ENCODE peak calls at places on chromosomes 7 and 10, in six cellular contexts. B is adrenal gland; H is GM23248; M is CD8-positive, alpha-beta memory T cell; C is upper lobe of right lung; X is brain microvascular endothelial cell. K is an unnamed sample.

GRCh38 chr7:148588168-148588890 is 2.2 kb upstream of the C7orf33 start:
- DNase-seq in B (no peak), H (no peak), M (no peak), C (no peak), X (no peak), K (no peak)

GRCh38 chr7:31437466-31437865 is 76.4 kb upstream of the ITPRID1 start:
- DNase-seq in B (no peak), H (no peak), M (no peak), C (no peak), X (no peak), K (no peak)

GRCh38 chr7:135335628-135336139 is 102.0 kb downstream of the STRA8 start:
- DNase-seq in B (peak), H (peak), M (no peak), C (no peak), X (peak), K (no peak)

GRCh38 chr7:72020301-72020700 is 391.8 kb downstream of the CALN1 start:
- DNase-seq in B (no peak), H (no peak), M (no peak), C (no peak), X (no peak), K (no peak)

GRCh38 chr10:121322046-121322445 is 276.2 kb downstream of the FGFR2 start:
- DNase-seq in B (no peak), H (no peak), M (no peak), C (no peak), X (no peak), K (no peak)

GRCh38 chr7:71539615-71540014 is 407.7 kb downstream of the GALNT17 start:
- DNase-seq in B (no peak), H (no peak), M (no peak), C (no peak), X (no peak), K (no peak)

GRCh38 chr7:133253522-133253882 is 624 bp downstream of the EXOC4 start:
- DNase-seq in B (peak), H (peak), M (peak), C (no peak), X (no peak), K (no peak)

GRCh38 chr10:124493191-124493936 is 31.7 kb downstream of the LHPP start:
- DNase-seq in B (no peak), H (no peak), M (no peak), C (no peak), X (no peak), K (no peak)

GRCh38 chr7:128954830-128955797 is 17.4 kb downstream of the IRF5 start:
- DNase-seq in B (no peak), H (peak), M (no peak), C (no peak), X (peak), K (peak)

GRCh38 chr7:80412842-80413241 is 99.0 kb downstream of the GNAT3 start:
- DNase-seq in B (no peak), H (peak), M (no peak), C (no peak), X (no peak), K (no peak)

GRCh38 chr7:101782886-101783285 is 34.5 kb upstream of the CUX1 start:
- DNase-seq in B (no peak), H (no peak), M (no peak), C (no peak), X (no peak), K (no peak)

GRCh38 chr10:63929826-63930467 is 408.7 kb downstream of the REEP3 start:
- DNase-seq in B (no peak), H (no peak), M (no peak), C (no peak), X (no peak), K (no peak)

GRCh38 chr10:11516419-11516721 is 95.1 kb downstream of the USP6NL start:
- DNase-seq in B (no peak), H (no peak), M (no peak), C (no peak), X (no peak), K (no peak)

GRCh38 chr10:70847666-70848360 is 32.1 kb downstream of the SGPL1 start:
- DNase-seq in B (no peak), H (peak), M (no peak), C (no peak), X (no peak), K (no peak)

GRCh38 chr10:42111661-42112330 is 526.6 kb downstream of the ZNF33B start:
- DNase-seq in B (no peak), H (no peak), M (no peak), C (no peak), X (no peak), K (no peak)

GRCh38 chr10:116785867-116786266 is 43.5 kb upstream of the HSPA12A start:
- DNase-seq in B (no peak), H (no peak), M (no peak), C (no peak), X (no peak), K (no peak)

GRCh38 chr7:44196450-44196872 is 4.3 kb upstream of the YKT6 start:
- DNase-seq in B (peak), H (peak), M (no peak), C (peak), X (peak), K (no peak)

GRCh38 chr10:92800122-92800521 is 48.2 kb upstream of the EXOC6 start:
- DNase-seq in B (no peak), H (no peak), M (no peak), C (no peak), X (no peak), K (no peak)

GRCh38 chr7:95246935-95247370 is 77.4 kb downstream of the PON1 start:
- DNase-seq in B (peak), H (peak), M (peak), C (no peak), X (peak), K (peak)

GRCh38 chr7:143492799-143493568 is 15.3 kb downstream of the TAS2R41 start:
- DNase-seq in B (no peak), H (peak), M (no peak), C (no peak), X (no peak), K (no peak)

GRCh38 chr7:66668677-66669076 is 40.0 kb downstream of the KCTD7 start:
- DNase-seq in B (no peak), H (no peak), M (no peak), C (no peak), X (no peak), K (no peak)

GRCh38 chr10:94496646-94497045 is 48.9 kb upstream of the HELLS start:
- DNase-seq in B (peak), H (no peak), M (no peak), C (no peak), X (no peak), K (no peak)

GRCh38 chr10:132591166-132591971 is 53.8 kb downstream of the INPP5A start:
- DNase-seq in B (peak), H (peak), M (no peak), C (no peak), X (peak), K (no peak)

GRCh38 chr7:22713463-22713862 is 13.5 kb upstream of the IL6 start:
- DNase-seq in B (no peak), H (no peak), M (no peak), C (no peak), X (no peak), K (no peak)

GRCh38 chr10:58177362-58177947 is 90.2 kb downstream of the IPMK start:
- DNase-seq in B (no peak), H (peak), M (no peak), C (no peak), X (no peak), K (no peak)

GRCh38 chr10:132713421-132714095 is 72.4 kb downstream of the NKX6-2 start:
- DNase-seq in B (no peak), H (no peak), M (peak), C (no peak), X (no peak), K (no peak)

GRCh38 chr10:75402486-75403143 is 1.1 kb upstream of the ZNF503 start:
- DNase-seq in B (peak), H (peak), M (no peak), C (peak), X (no peak), K (no peak)

GRCh38 chr7:55363386-55364170 is 1.6 kb upstream of the LANCL2 start:
- DNase-seq in B (no peak), H (no peak), M (no peak), C (no peak), X (no peak), K (no peak)

GRCh38 chr7:55366461-55367138 is 1.5 kb downstream of the LANCL2 start:
- DNase-seq in B (no peak), H (peak), M (no peak), C (no peak), X (no peak), K (no peak)

GRCh38 chr7:55367283-55367840 is 2.2 kb downstream of the LANCL2 start:
- DNase-seq in B (no peak), H (no peak), M (no peak), C (no peak), X (no peak), K (no peak)

GRCh38 chr7:55365680-55366460 is 733 bp downstream of the LANCL2 start:
- DNase-seq in B (peak), H (peak), M (peak), C (peak), X (peak), K (peak)

GRCh38 chr7:55365103-55365679 is at the start of gene LANCL2:
- DNase-seq in B (peak), H (peak), M (no peak), C (no peak), X (no peak), K (no peak)
- H3K4me3 ChIP-seq in B (peak), H (peak), M (peak), C (peak), X (peak), K (peak)

GRCh38 chr7:137579913-137580640 is 236.5 kb upstream of the PTN start:
- DNase-seq in B (no peak), H (peak), M (no peak), C (no peak), X (peak), K (peak)

GRCh38 chr7:137590071-137590470 is 246.5 kb upstream of the PTN start:
- DNase-seq in B (no peak), H (no peak), M (no peak), C (no peak), X (no peak), K (no peak)

GRCh38 chr7:137590686-137591255 is 247.2 kb upstream of the PTN start:
- DNase-seq in B (no peak), H (no peak), M (no peak), C (no peak), X (no peak), K (no peak)

GRCh38 chr7:137583199-137583598 is 239.7 kb upstream of the PTN start:
- DNase-seq in B (no peak), H (no peak), M (no peak), C (no peak), X (no peak), K (no peak)

DNA sequence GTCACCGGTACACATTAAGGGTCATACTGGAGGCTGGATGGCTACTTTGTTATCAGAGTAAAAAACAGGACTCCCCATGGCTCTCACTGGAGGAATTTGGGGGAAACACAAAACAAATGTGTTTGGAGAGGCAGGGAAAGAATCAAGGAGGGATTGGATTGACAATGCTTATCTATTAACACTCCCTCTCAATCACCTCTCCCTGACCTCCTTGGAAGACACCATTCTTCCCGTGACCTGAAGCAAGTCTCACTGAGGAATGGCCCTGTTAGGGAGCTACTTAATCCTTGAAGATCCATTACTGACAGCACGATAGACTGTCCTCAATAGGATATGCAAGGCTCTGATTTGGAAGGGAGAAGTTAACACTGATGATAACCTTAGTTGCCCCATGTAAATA is 242.1 kb upstream of the PTN start:
- DNase-seq in B (no peak), H (no peak), M (no peak), C (no peak), X (no peak), K (no peak)
- H3K4me3 ChIP-seq in B (no peak), H (no peak), M (no peak), C (no peak), X (no peak), K (no peak)

DNA sequence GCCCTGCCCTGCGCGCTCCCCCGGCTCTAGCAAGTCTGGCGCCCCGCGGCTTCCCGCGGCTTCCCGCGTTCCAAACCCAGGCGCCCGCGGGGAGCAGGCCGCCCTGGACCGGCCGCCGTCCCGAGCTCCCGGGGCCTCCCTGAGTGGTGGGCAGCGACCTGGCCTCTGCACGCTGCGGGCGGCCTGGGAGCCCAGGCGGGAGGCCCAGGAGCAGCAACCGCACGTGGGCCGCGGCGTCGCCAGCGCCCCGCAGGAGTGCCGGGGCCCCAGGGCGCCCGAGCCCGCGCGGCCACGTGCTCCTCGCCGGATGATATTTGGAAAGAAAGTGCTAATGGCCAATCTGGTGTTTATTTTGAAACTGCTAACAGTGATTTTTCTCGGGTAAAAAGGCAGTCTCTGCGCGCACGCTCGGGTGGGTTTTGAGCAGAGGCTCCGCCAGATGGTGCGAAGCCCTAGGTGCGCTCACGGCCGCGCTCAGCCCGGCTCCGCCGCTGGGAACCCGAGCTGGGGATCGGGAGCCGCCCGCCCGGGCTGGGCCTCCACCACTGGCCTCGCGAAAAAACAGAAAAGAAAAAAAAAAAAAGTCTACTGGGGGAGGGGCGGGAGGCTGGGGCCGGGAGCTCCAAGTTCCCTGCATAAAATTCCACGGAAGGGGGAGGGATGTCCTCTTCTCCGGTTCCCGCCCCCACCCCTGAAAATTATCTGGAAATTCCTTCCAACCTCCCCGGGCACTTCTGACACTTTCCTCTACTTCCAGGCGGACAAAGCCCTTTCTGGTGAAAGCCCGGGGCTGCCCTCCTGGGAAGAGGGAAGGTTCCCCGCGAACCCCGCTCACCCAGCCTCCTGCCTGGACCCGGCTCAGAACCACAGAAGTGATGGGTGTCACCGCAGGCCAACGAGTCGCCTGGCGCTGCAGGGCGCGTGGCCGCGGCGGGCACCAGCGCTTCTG is 4.3 kb downstream of the EBF3 start:
- DNase-seq in B (no peak), H (no peak), M (no peak), C (no peak), X (no peak), K (no peak)
- H3K4me3 ChIP-seq in B (no peak), H (no peak), M (no peak), C (no peak), X (no peak), K (no peak)

DNA sequence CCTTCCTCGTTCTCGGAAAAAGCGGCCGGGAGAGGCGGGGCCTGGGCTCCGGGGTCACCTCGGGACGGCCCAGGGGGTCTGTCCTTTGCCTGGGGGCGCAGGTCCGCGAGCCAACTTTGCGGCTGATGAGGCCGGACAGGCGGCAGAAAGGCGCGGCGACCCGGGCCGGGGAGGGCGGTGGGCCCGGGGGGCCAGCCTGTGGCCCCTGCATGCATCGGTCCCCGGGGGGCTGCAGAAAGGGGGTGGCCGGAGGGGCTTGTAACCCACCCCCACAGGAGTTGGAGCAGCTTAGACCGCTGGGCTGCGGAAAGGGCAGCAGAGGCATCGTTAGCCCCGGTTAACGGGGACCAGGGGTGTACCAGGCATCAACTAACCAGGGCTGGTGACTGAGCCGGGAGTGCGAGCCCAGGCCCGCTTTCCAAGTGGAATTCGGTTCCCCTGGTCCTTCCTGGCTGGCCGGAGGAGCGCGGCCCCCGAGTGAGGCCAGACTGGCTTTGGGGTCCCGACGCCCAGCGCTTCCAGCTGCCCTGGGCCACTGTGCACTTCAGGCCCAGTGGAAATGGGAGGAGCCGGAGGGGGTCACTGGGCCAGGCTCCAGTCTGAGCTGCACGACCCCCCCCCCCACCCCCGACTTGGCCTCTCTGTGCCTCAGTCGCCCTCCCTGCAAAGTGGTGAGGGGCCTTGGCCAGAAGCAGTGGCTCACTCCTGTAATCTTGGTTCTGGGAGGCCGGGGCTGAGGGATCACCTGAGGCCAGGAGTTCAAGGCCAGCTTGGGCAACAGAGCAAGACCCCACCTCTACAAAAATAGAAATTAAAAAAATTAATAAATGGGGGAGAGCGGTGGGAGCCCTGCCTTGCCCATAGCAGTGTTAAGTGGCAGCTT is 919 bp downstream of the SLC29A4 start:
- DNase-seq in B (no peak), H (peak), M (no peak), C (no peak), X (no peak), K (no peak)
- H3K4me3 ChIP-seq in B (peak), H (no peak), M (no peak), C (peak), X (peak), K (peak)

GRCh38 chr10:101310528-101311439 is 43.2 kb upstream of the BTRC start:
- DNase-seq in B (no peak), H (no peak), M (no peak), C (no peak), X (peak), K (no peak)
- H3K4me3 ChIP-seq in B (peak), H (no peak), M (no peak), C (no peak), X (no peak), K (no peak)

GRCh38 chr7:2405201-2405600 is 1.8 kb downstream of the CHST12 start:
- DNase-seq in B (no peak), H (no peak), M (no peak), C (no peak), X (no peak), K (no peak)
- H3K4me3 ChIP-seq in B (no peak), H (no peak), M (peak), C (peak), X (no peak), K (no peak)

DNA sequence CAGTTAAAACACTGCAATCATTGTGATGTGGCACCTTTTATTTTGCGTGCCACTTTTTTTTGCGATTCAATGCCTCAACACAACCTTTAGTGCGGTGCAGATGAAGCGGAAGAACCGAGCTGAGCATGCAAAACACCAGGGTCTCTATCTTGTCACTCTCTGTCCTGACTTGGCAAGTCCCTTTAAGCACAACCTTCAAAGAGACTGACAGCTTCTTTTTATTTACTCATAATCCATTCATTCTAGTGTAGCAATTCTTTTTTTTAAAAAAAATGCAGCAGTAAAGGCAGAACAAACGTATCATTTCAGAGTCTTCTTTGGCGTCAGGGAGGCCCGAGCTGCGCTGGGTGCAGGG is 3.7 kb downstream of the PTF1A start:
- DNase-seq in B (no peak), H (no peak), M (no peak), C (no peak), X (no peak), K (no peak)
- H3K4me3 ChIP-seq in B (no peak), H (no peak), M (no peak), C (no peak), X (no peak), K (no peak)

GRCh38 chr10:31947144-31947926 is 18.7 kb upstream of the ARHGAP12 start:
- DNase-seq in B (no peak), H (peak), M (no peak), C (no peak), X (peak), K (peak)
- H3K4me3 ChIP-seq in B (peak), H (peak), M (no peak), C (peak), X (no peak), K (no peak)

DNA sequence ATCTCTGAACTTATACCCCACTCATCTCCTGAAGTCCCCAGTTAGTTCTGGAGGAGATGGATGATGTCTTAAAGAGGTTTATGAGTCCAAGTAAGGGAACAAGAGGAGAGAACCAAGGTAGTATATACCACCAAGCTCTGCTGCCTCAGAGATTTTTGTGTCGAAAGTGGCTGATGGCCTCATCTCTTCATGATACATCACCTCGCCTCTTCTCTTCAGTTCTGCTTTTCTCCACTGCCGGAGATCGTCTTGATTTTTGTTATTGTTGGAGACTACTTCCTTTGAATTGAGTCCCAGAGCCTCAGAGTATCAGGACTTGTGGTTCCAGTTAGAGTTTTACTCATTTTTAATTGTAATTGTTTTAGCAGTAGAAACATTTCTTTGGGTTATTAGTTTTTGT is 1.9 kb downstream of the VTI1A start:
- DNase-seq in B (no peak), H (no peak), M (no peak), C (no peak), X (no peak), K (no peak)
- H3K4me3 ChIP-seq in B (no peak), H (no peak), M (no peak), C (no peak), X (no peak), K (no peak)

K was measured in BJ.